ENCODE peak calls at places on chromosomes 3 and 15, in six cellular contexts. E is GM23338, R is K562, Q is fibroblast of lung, F is neural progenitor cell, Y is mammary epithelial cell. U is an unnamed sample.

GRCh38 chr15:80249973-80250372 is 2.0 kb downstream of the CTXND1 start:
- DNase-seq in Y (no peak), F (no peak), Q (no peak), R (no peak), E (no peak), U (no peak)

GRCh38 chr3:124559650-124560405 is 170.4 kb upstream of the UMPS start:
- DNase-seq in Q (peak; percentile 88), F (peak; percentile 88), Y (peak; percentile 64), E (peak; percentile 92), R (peak; percentile 62), U (peak; percentile 95)

GRCh38 chr15:68775671-68776476 is 44.8 kb downstream of the ANP32A start:
- DNase-seq in Y (no peak), F (peak; percentile 26), Q (peak; percentile 44), E (no peak), R (no peak), U (no peak)

GRCh38 chr3:81910244-81910852 is 148.9 kb upstream of the GBE1 start:
- DNase-seq in R (peak; percentile 10), F (peak; percentile 69), Y (peak; percentile 24), E (peak; percentile 76), Q (peak; percentile 44), U (peak; percentile 69)

GRCh38 chr3:28651159-28651558 is 302.5 kb upstream of the AZI2 start:
- DNase-seq in E (no peak), Y (no peak), R (no peak), Q (no peak), F (no peak), U (no peak)

GRCh38 chr3:181719298-181719859 is 7.7 kb downstream of the SOX2 start:
- DNase-seq in R (no peak), F (no peak), E (no peak), Y (no peak), Q (no peak), U (no peak)

GRCh38 chr3:177069514-177070329 is 127.6 kb downstream of the TBL1XR1 start:
- DNase-seq in Y (peak; percentile 40), E (no peak), Q (peak; percentile 72), R (no peak), F (no peak), U (peak; percentile 35)

GRCh38 chr3:149563114-149563513 is 88.6 kb downstream of the TM4SF4 start:
- DNase-seq in E (peak; percentile 56), Y (no peak), F (no peak), Q (no peak), R (no peak), U (no peak)

GRCh38 chr3:141260131-141260927 is 28.7 kb downstream of the PXYLP1 start:
- DNase-seq in R (no peak), Q (no peak), F (peak; percentile 39), E (no peak), Y (no peak), U (no peak)

GRCh38 chr3:65854606-65855304 is 184.0 kb downstream of the MAGI1 start:
- DNase-seq in Q (no peak), R (no peak), F (no peak), E (peak; percentile 21), Y (peak; percentile 36), U (peak; percentile 27)

GRCh38 chr3:87164245-87164644 is 62.9 kb upstream of the CHMP2B start:
- DNase-seq in Q (no peak), E (no peak), F (no peak), Y (no peak), R (no peak), U (no peak)

GRCh38 chr3:32583708-32584107 is 13.1 kb upstream of the DYNC1LI1 start:
- DNase-seq in F (no peak), Q (no peak), E (no peak), Y (no peak), R (no peak), U (no peak)

GRCh38 chr15:67043939-67044771 is 21.2 kb upstream of the SMAD3 start:
- DNase-seq in Y (peak; percentile 81), E (peak; percentile 87), F (peak; percentile 66), R (no peak), Q (peak; percentile 74), U (peak; percentile 69)

GRCh38 chr15:87722941-87723691 is 533.4 kb downstream of the NTRK3 start:
- DNase-seq in Q (no peak), E (peak; percentile 14), R (no peak), Y (no peak), F (peak; percentile 45), U (peak; percentile 22)

GRCh38 chr15:88537591-88538317 is 8.7 kb downstream of the DET1 start:
- DNase-seq in F (no peak), Q (no peak), E (no peak), R (no peak), Y (no peak), U (no peak)

GRCh38 chr3:89179355-89179997 is 72.1 kb downstream of the EPHA3 start:
- DNase-seq in E (no peak), F (peak; percentile 6), Y (peak; percentile 94), Q (peak; percentile 4), R (no peak), U (no peak)

GRCh38 chr3:156492801-156493261 is 62.1 kb downstream of the SSR3 start:
- DNase-seq in Q (no peak), R (no peak), Y (no peak), E (no peak), F (no peak), U (no peak)

GRCh38 chr3:156489462-156489911 is 65.4 kb downstream of the SSR3 start:
- DNase-seq in E (no peak), Y (peak; percentile 9), Q (peak; percentile 53), R (no peak), F (no peak), U (no peak)

GRCh38 chr3:156483961-156484787 is 70.7 kb downstream of the SSR3 start:
- DNase-seq in Y (peak; percentile 70), E (no peak), R (peak; percentile 53), F (no peak), Q (peak; percentile 69), U (peak; percentile 84)

GRCh38 chr3:156491192-156491591 is 63.7 kb downstream of the SSR3 start:
- DNase-seq in F (no peak), R (peak; percentile 40), Q (no peak), Y (no peak), E (no peak), U (no peak)

DNA sequence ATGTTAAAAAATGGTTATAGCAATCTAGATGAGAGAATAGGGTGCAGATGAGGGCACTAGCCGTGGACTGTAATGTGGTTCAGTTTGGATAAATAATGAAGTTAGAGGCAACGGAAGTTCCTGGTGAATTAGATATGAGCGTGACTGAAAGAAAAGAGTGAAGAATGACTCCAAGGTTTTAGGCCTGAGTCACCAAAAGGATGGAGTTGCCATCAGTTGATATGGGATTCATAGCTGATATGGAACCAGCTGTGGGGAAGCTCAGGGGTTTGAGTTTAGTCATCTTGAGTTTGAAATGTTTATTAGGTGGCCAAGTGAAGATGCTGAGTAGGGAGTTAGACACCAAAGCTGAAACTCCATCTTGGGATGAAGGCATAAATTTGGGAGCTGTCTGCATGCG is 66.1 kb downstream of the SSR3 start:
- DNase-seq in Y (no peak), E (no peak), R (peak; percentile 47), Q (no peak), F (no peak), U (no peak)
- H2AFZ ChIP-seq in Y (no peak overlapping the region), E (no peak overlapping the region), R (peak overlapping the region; percentile 37), Q (no peak overlapping the region), F (no peak overlapping the region), U (no peak overlapping the region)

DNA sequence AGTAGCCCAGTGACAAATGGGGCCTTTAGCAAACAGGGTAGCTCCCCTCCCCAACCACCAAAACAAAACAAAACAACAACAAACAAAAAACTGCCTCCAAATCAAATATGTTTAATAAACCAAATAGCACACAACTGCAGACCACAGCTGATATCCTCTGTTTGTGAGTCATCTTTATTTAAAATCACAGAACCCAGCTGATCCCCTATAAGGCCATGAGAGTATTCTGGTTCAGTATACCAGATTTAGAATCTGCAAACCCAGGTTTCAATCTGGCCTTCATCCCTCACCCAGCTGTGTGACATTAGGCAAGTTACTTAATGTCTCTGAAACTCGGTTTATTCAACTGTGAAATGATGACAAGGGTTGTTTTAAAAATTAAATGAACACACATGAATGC is 124.5 kb downstream of the SUCLG2 start:
- DNase-seq in R (no peak), Y (no peak), F (no peak), E (no peak), Q (peak; percentile 33), U (no peak)
- H3K4me1 ChIP-seq in R (no peaks in the 10 kb centered on the region), Y (peaks cover 16% of the 10 kb centered on the region), F (no peaks in the 10 kb centered on the region), E (no peaks in the 10 kb centered on the region), Q (peaks cover 20% of the 10 kb centered on the region), U (peaks cover 10% of the 10 kb centered on the region)

GRCh38 chr3:10389995-10390394 is 69.1 kb upstream of the SEC13 start:
- DNase-seq in F (no peak), Q (no peak), E (no peak), Y (no peak), R (no peak), U (no peak)
- H3K79me2 ChIP-seq in F (no peaks in the 10 kb centered on the region), Q (no peaks in the 10 kb centered on the region), E (no peaks in the 10 kb centered on the region), Y (no peaks in the 10 kb centered on the region), R (no peaks in the 10 kb centered on the region), U (no peaks in the 10 kb centered on the region)

GRCh38 chr15:51265037-51265555 is 73.3 kb downstream of the CYP19A1 start:
- DNase-seq in Q (no peak), F (no peak), R (no peak), E (no peak), Y (no peak), U (no peak)

GRCh38 chr15:51267047-51267713 is 71.2 kb downstream of the CYP19A1 start:
- DNase-seq in F (peak; percentile 65), E (peak; percentile 54), Q (no peak), Y (no peak), R (no peak), U (no peak)

GRCh38 chr15:51266548-51266947 is 71.8 kb downstream of the CYP19A1 start:
- DNase-seq in Q (no peak), F (peak; percentile 13), R (no peak), Y (no peak), E (peak; percentile 30), U (no peak)

GRCh38 chr15:51269496-51269895 is 68.9 kb downstream of the CYP19A1 start:
- DNase-seq in E (no peak), Y (no peak), F (no peak), Q (no peak), R (no peak), U (no peak)

DNA sequence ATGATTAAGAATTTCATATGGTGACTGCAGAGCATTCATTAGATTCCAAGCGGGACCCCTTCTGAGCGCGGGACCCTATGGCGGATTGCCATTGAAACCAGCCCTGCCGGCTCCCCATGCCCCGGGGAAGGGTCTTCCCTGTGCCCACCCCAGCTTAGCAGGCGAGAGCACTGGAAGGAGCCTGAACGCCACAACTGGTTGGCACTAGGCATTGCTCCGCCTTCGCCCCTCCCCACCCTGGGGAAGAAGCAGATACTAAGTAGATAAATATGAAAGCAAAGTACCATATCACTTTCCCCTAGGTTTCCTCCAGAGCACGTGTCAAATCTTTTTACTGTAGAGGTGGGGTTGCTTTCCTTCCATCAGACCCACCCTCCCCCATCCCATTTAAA is 70.7 kb downstream of the CYP19A1 start:
- DNase-seq in R (no peak), E (peak; percentile 36), Q (no peak), F (peak; percentile 37), Y (no peak), U (peak; percentile 6)
- H2AFZ ChIP-seq in R (no peak overlapping the region), E (peak overlapping the region; percentile 98), Q (no peak overlapping the region), F (peak overlapping the region; percentile 65), Y (peak overlapping the region; percentile 90), U (peak overlapping the region; percentile 71)

U was measured in PC-3.